ENCODE peak calls at places on chromosomes 13 and 19, in four cellular contexts. B, Y, X and Z are unnamed samples.

GRCh38 chr19:343941-344624 is 513 bp downstream of the MIER2 start:
- DNase-seq in B (no peak), X (peak), Y (no peak), Z (no peak)

GRCh38 chr13:107669356-107669755 is 546.0 kb downstream of the LIG4 start:
- DNase-seq in Y (no peak), B (no peak), X (no peak), Z (no peak)

GRCh38 chr13:53137777-53138176 is 109.2 kb downstream of the OLFM4 start:
- DNase-seq in Y (no peak), B (no peak), X (no peak), Z (no peak)

GRCh38 chr13:63481334-63481733 is 2065.7 kb upstream of the PCDH20 start:
- DNase-seq in Y (no peak), X (no peak), B (no peak), Z (no peak)

GRCh38 chr13:114043421-114044053 is 69.7 kb upstream of the C13orf46 start:
- DNase-seq in X (no peak), B (peak), Y (peak), Z (no peak)

GRCh38 chr19:43739419-43739818 is 15.3 kb downstream of the SMG9 start:
- DNase-seq in B (peak), Y (peak), X (no peak), Z (peak)

GRCh38 chr13:21434588-21434987 is 24.5 kb downstream of the ZDHHC20 start:
- DNase-seq in Y (no peak), X (no peak), B (no peak), Z (no peak)

GRCh38 chr19:11924886-11925583 is at the start of gene ZNF700:
- DNase-seq in B (peak), Y (peak), X (peak), Z (peak)

GRCh38 chr13:94050686-94051085 is 428.8 kb downstream of the DCT start:
- DNase-seq in B (no peak), X (no peak), Y (no peak), Z (no peak)

GRCh38 chr19:46068345-46069258 is 27.8 kb upstream of the IGFL4 start:
- DNase-seq in X (no peak), Y (no peak), B (peak), Z (no peak)

GRCh38 chr19:46060012-46060411 is 19.2 kb upstream of the IGFL4 start:
- DNase-seq in Y (no peak), B (no peak), X (no peak), Z (no peak)

GRCh38 chr19:46067691-46068090 is 26.9 kb upstream of the IGFL4 start:
- DNase-seq in X (no peak), Y (no peak), B (no peak), Z (no peak)

GRCh38 chr19:46069841-46070341 is 29.1 kb upstream of the IGFL4 start:
- DNase-seq in B (no peak), X (no peak), Y (no peak), Z (no peak)

DNA sequence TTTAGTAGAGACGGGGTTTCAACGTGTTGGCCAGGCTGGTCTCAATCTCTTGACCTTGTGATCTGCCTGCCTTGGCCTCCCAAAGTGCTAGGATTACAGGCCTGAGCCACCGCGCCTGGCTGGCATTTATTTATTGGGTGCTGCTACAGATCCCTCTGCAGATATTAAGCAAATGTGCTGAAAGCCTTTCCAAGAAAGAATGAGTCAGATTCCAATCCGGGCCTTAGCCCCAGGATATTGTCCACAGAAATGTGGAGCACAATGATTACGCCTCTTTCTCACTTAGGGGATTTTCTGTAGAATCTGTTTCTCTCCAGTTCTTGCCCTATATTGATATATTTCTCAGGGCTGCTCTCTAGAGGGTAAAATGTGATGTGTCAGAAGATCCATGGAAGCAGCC is 24.7 kb upstream of the IGFL4 start:
- DNase-seq in Y (no peak), X (no peak), B (no peak), Z (no peak)
- TF ChIP-seq CTCF in Y (no peak), X (no peak), B (no peak), Z (no peak)

GRCh38 chr19:39407644-39408391 is 1.2 kb downstream of the ZFP36 start:
- DNase-seq in B (peak), X (no peak), Y (peak), Z (peak)
- TF ChIP-seq POLR2A in B (peak), X (no peak), Y (peak), Z (peak)

DNA sequence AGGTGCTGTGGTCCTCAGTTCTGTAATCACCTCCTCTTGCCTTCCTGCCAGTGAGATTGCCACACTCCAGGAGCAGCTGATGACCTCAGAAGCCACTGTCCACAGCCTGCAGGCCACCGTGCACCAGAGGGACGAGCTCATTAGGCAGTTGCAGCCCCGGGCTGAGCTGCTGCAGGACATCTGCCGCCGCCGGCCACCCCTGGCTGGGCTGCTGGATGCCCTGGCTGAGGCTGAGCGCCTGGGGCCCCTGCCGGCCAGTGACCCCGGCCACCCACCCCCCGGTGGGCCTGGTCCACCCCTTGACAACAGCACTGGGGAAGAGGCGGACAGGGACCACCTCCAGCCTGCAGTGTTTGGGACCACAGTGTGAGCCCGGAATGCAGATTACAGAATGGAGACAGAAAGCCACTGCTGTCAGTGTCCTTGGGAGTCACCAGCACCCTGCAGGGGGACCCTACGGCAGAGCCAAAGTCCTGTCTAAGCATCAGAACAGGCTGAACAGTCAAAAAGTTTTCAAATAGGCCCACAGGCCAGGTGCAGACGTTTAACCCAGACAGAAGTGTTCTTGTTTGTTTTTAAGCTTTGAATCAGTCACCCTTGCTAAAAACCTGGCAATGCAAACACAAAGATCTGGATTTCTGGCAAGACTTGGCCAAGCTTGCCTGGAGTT is 4.2 kb downstream of the VMAC start:
- DNase-seq in Y (no peak), X (no peak), B (no peak), Z (no peak)
- TF ChIP-seq POLR2AphosphoS5 in Y (no peak), X (no peak), B (no peak), Z (no peak)

DNA sequence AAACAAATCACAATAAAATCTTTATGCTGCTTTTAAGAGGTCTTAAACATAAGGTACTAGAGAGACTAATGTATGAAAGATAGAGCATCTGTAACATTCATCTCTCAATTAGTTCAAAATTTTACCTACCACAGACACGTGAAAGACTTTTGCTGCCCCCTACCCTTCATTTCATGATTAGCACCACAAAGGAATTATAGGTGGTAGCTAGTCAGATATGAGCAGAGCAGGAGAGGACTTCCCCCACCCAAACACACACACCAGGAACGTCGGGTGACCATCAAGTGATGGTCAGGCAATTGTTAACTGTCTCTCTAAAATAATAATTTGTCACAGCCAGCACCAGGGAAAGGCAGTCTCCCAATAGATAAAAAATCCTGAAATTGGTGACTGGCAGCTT is 1531.7 kb upstream of the SPRY2 start:
- DNase-seq in X (no peak), B (no peak), Y (no peak), Z (no peak)
- TF ChIP-seq CTCF in X (no peak), B (peak), Y (peak), Z (no peak)

DNA sequence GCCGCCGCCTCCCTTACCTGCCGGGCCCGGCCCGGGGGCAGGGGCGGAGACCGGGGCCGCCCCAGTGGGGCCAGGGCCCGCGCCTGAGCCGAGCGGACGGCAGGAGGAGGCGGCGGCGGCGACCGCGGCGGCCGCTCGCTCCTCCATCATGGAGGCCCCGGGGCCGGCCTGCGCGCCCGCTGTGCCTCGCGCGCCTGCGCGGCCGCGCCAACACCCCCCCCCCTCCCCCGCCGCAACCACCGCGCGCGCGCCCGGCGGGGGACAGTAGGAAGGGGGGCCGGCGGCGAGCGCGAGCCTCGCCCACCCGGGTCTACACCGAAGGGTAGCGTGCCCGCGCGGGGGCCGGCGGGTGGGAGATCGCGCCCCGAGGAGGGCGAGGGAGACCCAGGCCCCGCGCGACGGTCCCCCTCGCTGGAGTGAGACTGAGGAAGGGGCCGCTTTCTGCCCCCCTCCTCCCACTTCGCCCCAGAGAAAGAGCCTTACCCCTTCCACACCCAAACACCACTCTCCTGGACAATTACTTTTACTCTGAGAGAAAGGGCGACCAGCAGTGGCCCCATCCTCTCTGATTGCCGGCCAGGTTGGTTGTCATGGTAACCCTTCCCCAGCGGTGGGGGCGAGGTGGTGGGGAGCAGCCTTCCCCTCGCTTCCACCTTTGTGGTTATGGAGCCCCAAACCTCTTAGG is at the start of gene STRN4:
- DNase-seq in X (peak), B (peak), Y (peak), Z (no peak)
- TF ChIP-seq POLR2A in X (no peak), B (no peak), Y (no peak), Z (peak)

DNA sequence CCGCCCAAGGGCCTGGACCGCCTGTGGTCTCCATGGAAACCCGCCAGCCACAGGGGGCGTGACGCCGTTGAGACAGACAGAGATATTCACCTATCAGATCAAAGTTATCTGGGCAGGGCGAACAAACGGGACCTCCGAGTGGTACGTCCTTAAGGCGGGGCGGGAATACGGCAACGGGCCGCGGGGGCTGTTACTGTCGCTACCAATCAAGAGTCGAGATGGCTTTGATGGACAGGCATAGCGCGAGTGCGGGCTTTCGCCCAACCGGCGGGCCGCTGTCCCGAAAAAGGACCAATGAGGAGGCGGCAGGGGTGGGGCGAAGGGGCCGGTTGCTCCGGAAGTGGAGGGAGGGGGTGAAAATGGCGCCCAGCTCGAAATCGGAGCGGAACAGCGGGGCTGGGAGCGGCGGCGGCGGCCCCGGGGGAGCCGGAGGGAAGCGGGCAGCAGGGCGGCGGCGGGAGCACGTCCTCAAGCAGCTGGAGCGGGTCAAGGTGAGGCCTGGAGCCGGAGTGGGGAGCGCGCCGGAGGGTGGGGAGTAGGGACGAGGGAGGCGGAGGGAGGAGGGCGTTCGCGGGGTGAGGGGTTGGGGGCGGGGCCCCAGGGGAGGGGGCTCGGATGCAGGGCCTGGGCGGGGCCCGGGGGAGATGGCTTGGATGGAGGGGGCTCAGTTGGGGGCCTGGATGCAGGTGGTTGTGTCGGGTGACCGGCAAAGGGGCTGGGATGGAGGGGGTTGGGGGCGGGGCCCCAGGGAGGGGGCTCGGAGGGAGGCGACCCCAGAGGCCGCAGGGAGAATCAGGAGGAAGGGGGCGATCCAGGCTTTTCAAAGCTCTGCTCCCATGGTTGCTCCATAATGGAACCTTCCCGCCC is at the start of gene DCAF15:
- DNase-seq in Y (peak), X (peak), B (peak), Z (peak)
- TF ChIP-seq POLR2AphosphoS5 in Y (peak), X (peak), B (peak), Z (peak)